ENCODE peak calls at places on chromosomes 2 and 18, in eight cellular contexts. R is keratinocyte; V is coronary artery; B is sigmoid colon; M is colonic mucosa; Q is K562; N is CD4-positive, alpha-beta T cell; U is tibial artery. I is an unnamed sample.

GRCh38 chr2:63537306-63537705 is 51.0 kb downstream of the WDPCP start:
- DNase-seq in B (no peak), Q (no peak), V (no peak), M (no peak), N (no peak), U (no peak), R (peak; percentile 72), I (no peak)

GRCh38 chr2:224126001-224126400 is 86.9 kb upstream of the SERPINE2 start:
- DNase-seq in N (no peak), R (no peak), B (no peak), M (no peak), V (no peak), Q (no peak), U (no peak), I (no peak)

GRCh38 chr18:26510337-26510736 is 38.0 kb downstream of the KCTD1 start:
- DNase-seq in M (no peak), B (no peak), U (no peak), R (no peak), V (no peak), N (no peak), Q (no peak), I (no peak)

GRCh38 chr18:34661464-34662087 is 48.5 kb upstream of the DTNA start:
- DNase-seq in R (peak; percentile 4), U (no peak), N (no peak), B (no peak), Q (peak; percentile 51), V (no peak), M (no peak), I (no peak)

GRCh38 chr2:61016392-61017002 is 1.0 kb upstream of the PEX13 start:
- DNase-seq in M (no peak), B (no peak), N (no peak), U (no peak), Q (peak; percentile 5), R (no peak), V (no peak), I (no peak)

GRCh38 chr2:53452957-53453748 is 314.5 kb upstream of the CHAC2 start:
- DNase-seq in Q (no peak), R (no peak), B (no peak), V (no peak), U (no peak), N (no peak), M (no peak), I (no peak)

GRCh38 chr2:69779258-69779989 is 37.5 kb downstream of the ANXA4 start:
- DNase-seq in R (no peak), N (no peak), B (no peak), V (no peak), Q (peak; percentile 58), U (no peak), M (peak; percentile 77), I (no peak)

GRCh38 chr2:145000376-145000775 is 480.5 kb upstream of the ZEB2 start:
- DNase-seq in V (no peak), N (no peak), M (no peak), U (no peak), B (no peak), Q (no peak), R (no peak), I (no peak)

GRCh38 chr18:23226930-23227728 is 91.8 kb downstream of the CABLES1 start:
- DNase-seq in U (peak; percentile 85), V (no peak), R (no peak), N (no peak), Q (no peak), M (no peak), B (peak; percentile 86), I (no peak)

GRCh38 chr2:54701029-54701428 is 22.4 kb upstream of the EML6 start:
- DNase-seq in B (no peak), U (no peak), R (no peak), Q (no peak), M (no peak), N (no peak), V (no peak), I (no peak)

GRCh38 chr2:164205347-164205746 is 415.9 kb downstream of the GRB14 start:
- DNase-seq in R (no peak), M (no peak), N (no peak), V (no peak), B (no peak), U (no peak), Q (no peak), I (no peak)

GRCh38 chr18:31512203-31512764 is 14.3 kb downstream of the DSG2 start:
- DNase-seq in V (no peak), M (peak; percentile 88), N (no peak), R (peak; percentile 57), B (no peak), U (no peak), Q (no peak), I (no peak)

GRCh38 chr2:240149943-240150784 is 9.7 kb upstream of the OTOS start:
- DNase-seq in M (peak; percentile 25), B (no peak), U (no peak), N (no peak), R (no peak), V (no peak), Q (peak; percentile 67), I (no peak)

GRCh38 chr2:235544687-235544965 is 50.8 kb downstream of the AGAP1 start:
- DNase-seq in V (no peak), M (no peak), Q (no peak), N (no peak), U (no peak), B (no peak), R (no peak), I (no peak)

GRCh38 chr2:120441744-120442471 is 96.0 kb downstream of the INHBB start:
- DNase-seq in B (peak; percentile 53), V (peak; percentile 56), U (peak; percentile 79), Q (no peak), M (peak; percentile 49), R (no peak), N (no peak), I (peak; percentile 38)

GRCh38 chr2:96662360-96662759 is 19.8 kb downstream of the FER1L5 start:
- DNase-seq in Q (no peak), M (no peak), V (no peak), B (no peak), R (no peak), U (no peak), N (no peak), I (no peak)

GRCh38 chr2:230847883-230848388 is 16.8 kb upstream of the ITM2C start:
- DNase-seq in U (peak; percentile 85), N (peak; percentile 79), Q (peak; percentile 80), R (peak; percentile 13), B (peak; percentile 92), M (peak; percentile 97), V (no peak), I (peak; percentile 82)
- H3K27ac ChIP-seq in U (no peak overlapping the region), N (no peak overlapping the region), Q (no peak overlapping the region), R (no peak overlapping the region), B (no peak overlapping the region), M (no peak overlapping the region), V (no peak overlapping the region), I (no peak overlapping the region)

GRCh38 chr2:46564811-46565241 is 85.5 kb downstream of the TMEM247 start:
- DNase-seq in Q (peak; percentile 61), R (no peak), U (no peak), M (no peak), N (no peak), B (no peak), V (no peak), I (no peak)

GRCh38 chr2:46563110-46563731 is 83.9 kb downstream of the TMEM247 start:
- DNase-seq in B (no peak), M (no peak), Q (no peak), N (no peak), R (no peak), U (no peak), V (no peak), I (no peak)

GRCh38 chr2:46562451-46562841 is 83.1 kb downstream of the TMEM247 start:
- DNase-seq in B (no peak), V (no peak), M (no peak), N (no peak), R (no peak), U (no peak), Q (no peak), I (no peak)

GRCh38 chr2:46564350-46564749 is 85.0 kb downstream of the TMEM247 start:
- DNase-seq in V (no peak), R (no peak), B (no peak), N (no peak), M (no peak), U (no peak), Q (no peak), I (no peak)

GRCh38 chr2:46565364-46565763 is 86.0 kb downstream of the TMEM247 start:
- DNase-seq in Q (no peak), U (no peak), R (no peak), N (no peak), V (no peak), B (no peak), M (no peak), I (no peak)
- H3K27ac ChIP-seq in Q (no peak overlapping the region), U (no peak overlapping the region), R (no peak overlapping the region), N (no peak overlapping the region), V (no peak overlapping the region), B (no peak overlapping the region), M (no peak overlapping the region), I (no peak overlapping the region)

GRCh38 chr2:101130081-101130480 is 21.1 kb downstream of the TBC1D8 start:
- DNase-seq in V (no peak), M (no peak), B (no peak), U (no peak), Q (no peak), N (no peak), R (no peak), I (no peak)
- H3K27ac ChIP-seq in V (no peak overlapping the region), M (no peak overlapping the region), B (no peak overlapping the region), U (no peak overlapping the region), Q (no peak overlapping the region), N (no peak overlapping the region), R (no peak overlapping the region), I (no peak overlapping the region)

GRCh38 chr2:210167227-210167626 is 4.0 kb downstream of the KANSL1L start:
- DNase-seq in B (no peak), Q (no peak), N (no peak), U (no peak), V (no peak), M (no peak), R (no peak), I (no peak)
- H3K27ac ChIP-seq in B (peak overlapping the region; percentile 100), Q (no peak overlapping the region), N (no peak overlapping the region), U (peak overlapping the region; percentile 100), V (peak overlapping the region; percentile 59), M (no peak overlapping the region), R (no peak overlapping the region), I (no peak overlapping the region)

I was measured in caudate nucleus.